ENCODE peak calls at places on chromosomes 7 and 10, in seven cellular contexts. O, G, P, J, Z, U and R are unnamed samples.

GRCh38 chr10:65194131-65194530 is 1672.9 kb downstream of the REEP3 start:
- DNase-seq in O (no peak), G (no peak), P (peak; percentile 72), J (no peak), Z (no peak), U (no peak), R (peak; percentile 9)

GRCh38 chr7:29485376-29486190 is 78.1 kb upstream of the PRR15 start:
- DNase-seq in O (no peak), G (no peak), P (no peak), J (no peak), Z (no peak), U (no peak), R (no peak)

GRCh38 chr7:29810297-29810696 is 4.0 kb downstream of the WIPF3 start:
- DNase-seq in O (no peak), G (no peak), P (no peak), J (no peak), Z (no peak), U (no peak), R (no peak)

GRCh38 chr10:7634142-7634894 is 32.4 kb downstream of the ITIH5 start:
- DNase-seq in O (no peak), G (no peak), P (no peak), J (no peak), Z (no peak), U (no peak), R (no peak)

GRCh38 chr7:133676805-133677370 is 424.0 kb downstream of the EXOC4 start:
- DNase-seq in O (no peak), G (no peak), P (peak; percentile 51), J (no peak), Z (no peak), U (no peak), R (no peak)

GRCh38 chr7:36284470-36284869 is 105.2 kb upstream of the ANLN start:
- DNase-seq in O (no peak), G (no peak), P (no peak), J (no peak), Z (no peak), U (no peak), R (no peak)

GRCh38 chr7:87497482-87497881 is 22.0 kb upstream of the ABCB4 start:
- DNase-seq in O (no peak), G (no peak), P (no peak), J (no peak), Z (no peak), U (no peak), R (no peak)

GRCh38 chr7:34759477-34760125 is 101.6 kb downstream of the NPSR1 start:
- DNase-seq in O (peak; percentile 42), G (no peak), P (peak; percentile 5), J (no peak), Z (peak; percentile 33), U (no peak), R (peak; percentile 66)

GRCh38 chr7:35386816-35387429 is 133.0 kb upstream of the TBX20 start:
- DNase-seq in O (no peak), G (no peak), P (no peak), J (no peak), Z (no peak), U (no peak), R (peak; percentile 15)

GRCh38 chr7:80841566-80842478 is 77.0 kb downstream of the SEMA3C start:
- DNase-seq in O (no peak), G (no peak), P (no peak), J (no peak), Z (no peak), U (no peak), R (no peak)

GRCh38 chr7:80844916-80845315 is 73.9 kb downstream of the SEMA3C start:
- DNase-seq in O (no peak), G (no peak), P (no peak), J (no peak), Z (no peak), U (no peak), R (no peak)

GRCh38 chr7:80838643-80839042 is 80.2 kb downstream of the SEMA3C start:
- DNase-seq in O (no peak), G (no peak), P (no peak), J (no peak), Z (no peak), U (no peak), R (no peak)

GRCh38 chr7:80843018-80843671 is 75.7 kb downstream of the SEMA3C start:
- DNase-seq in O (no peak), G (no peak), P (no peak), J (no peak), Z (no peak), U (no peak), R (no peak)

DNA sequence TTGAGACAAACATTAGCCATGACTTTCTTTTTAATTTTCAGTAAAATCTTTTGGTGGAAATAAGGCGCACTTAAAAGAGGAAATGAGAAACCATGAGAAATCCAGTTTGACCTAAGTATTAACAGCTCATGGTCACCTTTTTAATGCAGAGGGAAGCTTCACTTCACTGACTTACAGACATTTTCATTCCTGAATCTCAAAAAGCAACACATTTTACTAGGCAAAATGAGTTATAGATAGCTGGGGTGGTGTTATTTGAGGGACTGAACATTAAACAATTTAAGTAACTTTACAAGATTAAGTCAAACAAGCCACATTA is 76.4 kb downstream of the SEMA3C start:
- DNase-seq in O (no peak), G (no peak), P (no peak), J (no peak), Z (no peak), U (no peak), R (no peak)
- H3K4me1 ChIP-seq in O (peaks cover 24% of the 10 kb centered on the region), G (no peaks in the 10 kb centered on the region), P (peaks cover 25% of the 10 kb centered on the region), J (peaks cover 5% of the 10 kb centered on the region), Z (no peaks in the 10 kb centered on the region), U (peaks cover 2% of the 10 kb centered on the region), R (peaks cover 4% of the 10 kb centered on the region)

GRCh38 chr7:155753446-155753965 is 58.8 kb downstream of the SHH start:
- DNase-seq in O (no peak), G (no peak), P (peak; percentile 65), J (no peak), Z (no peak), U (no peak), R (no peak)
- H3K4me1 ChIP-seq in O (peaks cover 61% of the 10 kb centered on the region), G (peaks cover 10% of the 10 kb centered on the region), P (peaks cover 10% of the 10 kb centered on the region), J (no peaks in the 10 kb centered on the region), Z (no peaks in the 10 kb centered on the region), U (peaks cover 11% of the 10 kb centered on the region), R (peaks cover 11% of the 10 kb centered on the region)

GRCh38 chr10:79086822-79087221 is 18.1 kb downstream of the ZMIZ1 start:
- DNase-seq in O (no peak), G (no peak), P (no peak), J (no peak), Z (no peak), U (no peak), R (no peak)
- H3K4me1 ChIP-seq in O (peaks cover 13% of the 10 kb centered on the region), G (peaks cover 75% of the 10 kb centered on the region), P (peaks cover 62% of the 10 kb centered on the region), J (peaks cover 34% of the 10 kb centered on the region), Z (peaks cover 17% of the 10 kb centered on the region), U (peaks cover 57% of the 10 kb centered on the region), R (peaks cover 32% of the 10 kb centered on the region)

GRCh38 chr10:70492786-70493659 is 14.5 kb downstream of the PALD1 start:
- DNase-seq in O (no peak), G (peak; percentile 34), P (peak; percentile 41), J (no peak), Z (no peak), U (no peak), R (no peak)
- H3K4me1 ChIP-seq in O (peaks cover 87% of the 10 kb centered on the region), G (no peaks in the 10 kb centered on the region), P (no peaks in the 10 kb centered on the region), J (no peaks in the 10 kb centered on the region), Z (peaks cover 7% of the 10 kb centered on the region), U (peaks cover 6% of the 10 kb centered on the region), R (peaks cover 3% of the 10 kb centered on the region)

GRCh38 chr7:151085691-151086620 is at the start of gene AGAP3:
- DNase-seq in O (peak; percentile 85), G (peak; percentile 96), P (peak; percentile 51), J (peak; percentile 91), Z (no peak), U (peak; percentile 87), R (peak; percentile 94)

GRCh38 chr7:151085329-151085690 is 965 bp upstream of the AGAP3 start:
- DNase-seq in O (no peak), G (no peak), P (no peak), J (peak; percentile 25), Z (no peak), U (no peak), R (no peak)

GRCh38 chr7:151087247-151088018 is 1.2 kb downstream of the AGAP3 start:
- DNase-seq in O (peak; percentile 79), G (peak; percentile 89), P (peak; percentile 59), J (peak; percentile 58), Z (no peak), U (peak; percentile 81), R (peak; percentile 75)

GRCh38 chr7:151088019-151088855 is 2.0 kb downstream of the AGAP3 start:
- DNase-seq in O (no peak), G (peak; percentile 77), P (peak; percentile 23), J (no peak), Z (no peak), U (peak; percentile 43), R (no peak)

GRCh38 chr7:151086802-151087246 is 549 bp downstream of the AGAP3 start:
- DNase-seq in O (peak; percentile 45), G (peak; percentile 85), P (peak; percentile 35), J (peak; percentile 47), Z (no peak), U (peak; percentile 65), R (peak; percentile 61)
- H3K4me1 ChIP-seq in O (peaks cover 18% of the 10 kb centered on the region), G (peaks cover 20% of the 10 kb centered on the region), P (peaks cover 42% of the 10 kb centered on the region), J (peaks cover 16% of the 10 kb centered on the region), Z (peaks cover 12% of the 10 kb centered on the region), U (peaks cover 35% of the 10 kb centered on the region), R (peaks cover 30% of the 10 kb centered on the region)